ENCODE peak calls at places on chromosomes 7 and 10, in six cellular contexts. E is naive thymus-derived CD4-positive, alpha-beta T cell; R is MM.1S; O is neural progenitor cell; S is thoracic aorta; M is IMR-90. D is an unnamed sample.

GRCh38 chr7:36515847-36516246 is 126.2 kb downstream of the ANLN start:
- DNase-seq in E (no peak), R (no peak), O (no peak), S (no peak), M (no peak), D (no peak)

GRCh38 chr7:115133248-115133647 is 211.4 kb downstream of the MDFIC start:
- DNase-seq in E (no peak), R (no peak), O (no peak), S (no peak), M (no peak), D (no peak)

GRCh38 chr10:12945709-12946359 is 55.7 kb downstream of the CCDC3 start:
- DNase-seq in E (no peak), R (peak; percentile 20), O (no peak), S (no peak), M (no peak), D (no peak)

GRCh38 chr10:67076175-67076574 is 150.3 kb downstream of the LRRTM3 start:
- DNase-seq in E (no peak), R (no peak), O (no peak), S (no peak), M (no peak), D (no peak)

GRCh38 chr7:102260856-102261255 is 25.8 kb upstream of the SH2B2 start:
- DNase-seq in E (no peak), R (no peak), O (peak; percentile 60), S (no peak), M (peak; percentile 68), D (no peak)

GRCh38 chr7:70353948-70354335 is 755.7 kb downstream of the AUTS2 start:
- DNase-seq in E (no peak), R (no peak), O (no peak), S (no peak), M (no peak), D (no peak)

GRCh38 chr7:18940577-18941134 is 176.8 kb downstream of the TWIST1 start:
- DNase-seq in E (no peak), R (no peak), O (peak; percentile 48), S (no peak), M (no peak), D (no peak)

GRCh38 chr10:11539191-11539868 is 72.1 kb downstream of the USP6NL start:
- DNase-seq in E (no peak), R (no peak), O (no peak), S (no peak), M (peak; percentile 51), D (no peak)

GRCh38 chr7:101169838-101170531 is 4.6 kb upstream of the VGF start:
- DNase-seq in E (peak; percentile 69), R (peak; percentile 53), O (peak; percentile 81), S (no peak), M (peak; percentile 60), D (peak; percentile 57)

GRCh38 chr10:16652154-16652553 is 130.5 kb upstream of the C1QL3 start:
- DNase-seq in E (no peak), R (no peak), O (no peak), S (no peak), M (peak; percentile 64), D (no peak)

GRCh38 chr10:1679821-1680650 is 57.3 kb downstream of the ADARB2 start:
- DNase-seq in E (no peak), R (no peak), O (peak; percentile 28), S (no peak), M (no peak), D (no peak)

GRCh38 chr7:148699024-148699771 is 495 bp downstream of the CUL1 start:
- DNase-seq in E (peak; percentile 43), R (peak; percentile 72), O (peak; percentile 83), S (no peak), M (peak; percentile 45), D (peak; percentile 76)

GRCh38 chr7:17501461-17502208 is 203.2 kb downstream of the AHR start:
- DNase-seq in E (no peak), R (no peak), O (no peak), S (no peak), M (peak; percentile 34), D (no peak)

GRCh38 chr7:2729893-2730716 is 42.1 kb downstream of the AMZ1 start:
- DNase-seq in E (no peak), R (no peak), O (no peak), S (no peak), M (peak; percentile 74), D (peak; percentile 16)

GRCh38 chr7:76260171-76260703 is 42.2 kb upstream of the HSPB1 start:
- DNase-seq in E (no peak), R (no peak), O (peak; percentile 97), S (no peak), M (no peak), D (no peak)

GRCh38 chr7:512541-513311 is 6.9 kb downstream of the PDGFA start:
- DNase-seq in E (no peak), R (no peak), O (no peak), S (no peak), M (no peak), D (peak; percentile 74)

GRCh38 chr7:47458057-47458456 is 123.9 kb downstream of the TNS3 start:
- DNase-seq in E (no peak), R (no peak), O (no peak), S (peak; percentile 42), M (peak; percentile 99), D (no peak)

DNA sequence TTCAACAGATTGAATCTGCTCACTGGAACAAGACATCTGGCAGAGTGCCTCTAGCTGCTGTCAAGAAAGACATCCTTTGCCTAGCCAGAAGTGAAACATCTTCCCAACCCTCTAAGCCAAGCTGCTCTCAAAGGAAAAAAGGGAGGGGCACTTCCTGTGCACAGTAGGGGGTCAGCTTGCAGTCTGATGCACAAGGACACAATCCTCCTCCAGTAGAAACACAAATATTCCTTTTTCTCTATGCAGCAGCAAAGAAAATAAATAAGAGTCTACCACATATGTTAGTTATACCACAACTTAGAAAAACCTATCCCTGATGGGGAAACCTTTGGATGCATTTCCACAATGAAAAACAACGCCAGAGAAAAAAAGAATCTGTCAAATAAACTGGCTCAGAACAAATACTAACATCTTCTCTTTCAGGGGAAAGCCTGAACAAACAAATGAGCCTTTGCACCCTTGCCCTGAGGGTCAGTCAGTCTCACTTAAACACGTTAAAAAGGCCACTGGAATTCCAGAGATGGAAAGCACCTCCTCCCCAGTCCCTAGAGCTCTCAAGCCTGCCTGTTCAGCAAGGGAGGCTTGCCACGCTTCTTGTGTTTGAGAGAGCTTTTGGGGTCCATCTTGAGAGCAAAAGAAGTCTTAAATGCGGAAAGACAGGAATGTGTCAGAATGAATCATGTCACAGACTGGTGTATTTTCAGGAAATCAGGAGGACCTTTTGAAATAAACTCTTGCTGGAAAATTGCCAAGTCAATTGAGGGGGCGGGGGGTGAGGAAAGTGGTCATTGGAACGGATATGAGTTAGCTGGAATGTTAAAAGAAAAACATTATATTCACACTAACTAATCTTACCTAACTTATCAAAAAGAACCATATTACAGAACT is 7.5 kb downstream of the LAMB1 start:
- DNase-seq in E (no peak), R (no peak), O (peak; percentile 83), S (no peak), M (peak; percentile 85), D (no peak)
- H3K4me1 ChIP-seq in E (no peaks in the 10 kb centered on the region), R (no peaks in the 10 kb centered on the region), O (peaks cover 36% of the 10 kb centered on the region), S (peaks cover 19% of the 10 kb centered on the region), M (peaks cover 23% of the 10 kb centered on the region), D (peaks cover 8% of the 10 kb centered on the region)

GRCh38 chr10:33334170-33334838 is at the start of gene NRP1:
- DNase-seq in E (no peak), R (no peak), O (peak; percentile 70), S (no peak), M (no peak), D (peak; percentile 65)
- H3K4me1 ChIP-seq in E (peaks cover 8% of the 10 kb centered on the region), R (no peaks in the 10 kb centered on the region), O (peaks cover 33% of the 10 kb centered on the region), S (peaks cover 7% of the 10 kb centered on the region), M (peaks cover 7% of the 10 kb centered on the region), D (no peaks in the 10 kb centered on the region)

DNA sequence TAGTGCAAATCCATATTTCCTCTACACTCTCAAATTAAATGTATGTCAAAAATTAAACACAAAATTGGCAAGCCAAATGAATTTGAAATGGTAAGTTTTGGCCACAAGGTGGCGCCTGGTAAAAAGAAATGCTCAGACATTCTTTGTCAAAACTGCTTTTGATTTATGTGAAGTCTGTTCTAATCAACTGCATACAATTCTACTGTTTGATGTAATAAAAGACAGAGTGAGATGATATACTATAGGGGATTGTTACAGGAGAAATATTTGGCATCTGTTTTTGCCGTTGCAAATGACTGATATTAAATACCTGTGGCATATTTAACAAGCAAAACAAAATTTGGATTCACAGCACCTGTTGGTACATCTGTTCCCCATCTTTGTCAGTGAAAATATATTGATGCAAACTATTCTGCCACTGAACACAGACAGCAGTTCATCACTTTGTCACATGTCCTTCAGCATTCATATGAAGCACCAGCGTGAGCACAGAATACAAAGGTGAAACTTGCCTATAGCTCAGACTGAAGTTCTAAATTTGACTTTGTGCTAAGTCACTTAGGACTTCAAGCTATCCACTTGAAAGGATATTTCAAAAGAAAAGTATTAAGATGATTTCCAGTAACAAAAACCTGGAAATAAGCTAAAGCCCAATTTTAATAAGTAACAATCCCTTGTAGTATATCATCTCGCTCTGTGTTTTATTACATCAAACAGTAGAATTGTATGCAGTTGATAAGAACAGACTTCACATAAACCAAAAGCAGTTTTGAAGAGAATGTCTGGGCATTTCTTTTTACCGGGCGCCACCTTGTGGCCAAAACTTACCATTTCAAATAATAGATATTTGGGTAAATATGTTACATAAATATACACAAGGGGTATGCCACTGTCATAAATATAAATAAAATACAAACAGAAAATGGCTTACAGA is 10.2 kb upstream of the CH25H start:
- DNase-seq in E (peak; percentile 17), R (peak; percentile 75), O (peak; percentile 65), S (no peak), M (peak; percentile 74), D (no peak)
- H3K4me1 ChIP-seq in E (peaks cover 6% of the 10 kb centered on the region), R (peaks cover 5% of the 10 kb centered on the region), O (no peaks in the 10 kb centered on the region), S (peaks cover 6% of the 10 kb centered on the region), M (no peaks in the 10 kb centered on the region), D (no peaks in the 10 kb centered on the region)

GRCh38 chr7:30464231-30464660 is 14.3 kb downstream of the NOD1 start:
- DNase-seq in E (no peak), R (no peak), O (no peak), S (no peak), M (no peak), D (peak; percentile 40)

GRCh38 chr7:30466266-30466665 is 12.3 kb downstream of the NOD1 start:
- DNase-seq in E (no peak), R (no peak), O (no peak), S (no peak), M (no peak), D (no peak)

GRCh38 chr7:30465342-30466170 is 13.0 kb downstream of the NOD1 start:
- DNase-seq in E (no peak), R (no peak), O (no peak), S (no peak), M (peak; percentile 48), D (no peak)

GRCh38 chr7:30460246-30460633 is 18.3 kb downstream of the NOD1 start:
- DNase-seq in E (no peak), R (no peak), O (no peak), S (no peak), M (no peak), D (no peak)

DNA sequence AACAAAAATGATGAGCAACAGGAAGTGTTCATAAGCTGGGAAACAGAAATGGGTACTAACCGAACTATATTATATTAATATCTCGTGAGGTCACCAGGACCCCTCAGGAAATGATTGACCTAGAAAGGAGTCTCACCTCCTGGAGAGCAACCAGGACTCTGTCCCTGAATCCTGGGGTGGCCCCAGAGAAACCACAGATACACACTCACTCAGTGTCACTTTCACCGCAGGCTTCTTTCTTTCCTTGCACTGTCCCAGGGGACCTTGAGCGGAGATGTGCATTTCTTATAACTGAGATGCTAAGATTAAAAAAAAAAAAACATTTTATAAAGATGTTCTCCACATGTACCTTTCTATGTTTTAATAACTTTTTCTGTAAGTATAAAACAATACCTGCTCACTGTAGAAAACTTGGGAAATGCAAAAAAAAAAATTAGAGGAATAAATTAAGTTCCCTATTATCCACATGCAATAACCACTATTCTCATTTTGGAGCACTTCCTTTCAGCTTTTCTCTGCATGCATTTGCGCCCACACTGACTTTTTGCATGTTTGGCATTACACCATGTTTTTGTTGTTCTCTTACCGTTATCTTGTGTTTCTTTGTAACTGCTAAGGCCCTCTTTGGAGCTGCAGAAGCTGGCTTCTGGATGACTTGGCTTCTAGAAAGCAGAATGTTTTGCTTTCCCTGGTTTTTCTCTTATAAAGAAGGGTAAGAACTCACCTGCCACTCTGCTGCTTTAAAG is 15.0 kb downstream of the NOD1 start:
- DNase-seq in E (no peak), R (no peak), O (no peak), S (no peak), M (no peak), D (no peak)
- H3K4me1 ChIP-seq in E (peaks cover 5% of the 10 kb centered on the region), R (no peaks in the 10 kb centered on the region), O (peaks cover under 1% of the 10 kb centered on the region), S (peaks cover 28% of the 10 kb centered on the region), M (peaks cover 28% of the 10 kb centered on the region), D (peaks cover 8% of the 10 kb centered on the region)